ENCODE peak calls at places on chromosomes 12 and 14, in seven cellular contexts. O is SK-N-SH, P is HCT116, J is HepG2, F is H1, I is GM12878, K is K562. V is an unnamed sample.

GRCh38 chr12:12182926-12183325 is 83.9 kb downstream of the LRP6 start:
- DNase-seq in O (no peak), P (no peak), J (no peak), F (no peak), I (no peak), K (no peak), V (no peak)

GRCh38 chr12:95169368-95169767 is 47.9 kb downstream of the FGD6 start:
- DNase-seq in O (no peak), P (peak), J (peak), F (no peak), I (no peak), K (peak), V (no peak)

GRCh38 chr12:94152292-94153083 is 4.1 kb downstream of the PLXNC1 start:
- DNase-seq in O (no peak), P (no peak), J (peak), F (no peak), I (no peak), K (no peak), V (no peak)

GRCh38 chr12:3291939-3292338 is 199.1 kb upstream of the PRMT8 start:
- DNase-seq in O (no peak), P (no peak), J (no peak), F (no peak), I (no peak), K (no peak), V (no peak)

GRCh38 chr12:4111010-4111409 is 162.6 kb upstream of the CCND2 start:
- DNase-seq in O (no peak), P (no peak), J (no peak), F (no peak), I (no peak), K (no peak), V (no peak)

GRCh38 chr12:29439506-29439905 is 58.0 kb downstream of the OVCH1 start:
- DNase-seq in O (no peak), P (no peak), J (no peak), F (no peak), I (no peak), K (no peak), V (no peak)

GRCh38 chr12:25123126-25123525 is 71.8 kb downstream of the DNAI7 start:
- DNase-seq in O (no peak), P (no peak), J (no peak), F (no peak), I (no peak), K (no peak), V (no peak)

GRCh38 chr14:58919262-58919661 is 269.2 kb upstream of the DAAM1 start:
- DNase-seq in O (no peak), P (no peak), J (no peak), F (no peak), I (peak), K (no peak), V (no peak)

GRCh38 chr12:42143401-42144173 is 1.1 kb downstream of the GXYLT1 start:
- DNase-seq in O (peak), P (no peak), J (no peak), F (no peak), I (no peak), K (no peak), V (peak)

GRCh38 chr12:107109726-107110518 is 16.6 kb upstream of the CRY1 start:
- DNase-seq in O (no peak), P (no peak), J (no peak), F (no peak), I (no peak), K (peak), V (no peak)

GRCh38 chr12:123937707-123938600 is 34.7 kb downstream of the CCDC92 start:
- DNase-seq in O (no peak), P (no peak), J (no peak), F (no peak), I (no peak), K (no peak), V (no peak)

GRCh38 chr12:100031821-100032220 is 47.1 kb upstream of the ANKS1B start:
- DNase-seq in O (peak), P (no peak), J (no peak), F (no peak), I (no peak), K (no peak), V (no peak)
- TF ChIP-seq JUND in O (no peak), P (no peak), J (no peak), F (no peak), I (no peak), K (no peak), V (no peak)

DNA sequence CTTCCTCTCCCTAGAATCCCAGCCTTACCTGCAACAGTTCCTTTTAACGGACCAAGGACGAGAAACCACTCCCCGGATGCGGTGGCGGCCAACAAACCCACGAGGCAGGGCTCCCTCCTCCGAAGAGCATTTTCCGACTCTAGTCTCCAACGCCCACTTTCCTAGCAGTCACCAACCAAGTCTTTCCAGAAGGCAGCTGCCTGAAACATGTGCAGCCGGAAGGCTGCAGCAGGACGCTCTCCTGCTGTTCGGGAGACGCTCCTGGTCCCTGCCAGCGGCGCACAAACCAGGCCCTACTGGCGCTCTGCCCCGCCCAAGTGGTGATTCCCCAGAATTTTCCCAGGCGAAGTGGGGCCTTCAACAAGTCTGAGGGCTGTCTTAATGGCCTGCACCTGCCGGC is 21.1 kb upstream of the ADAM20 start:
- DNase-seq in O (no peak), P (no peak), J (no peak), F (peak), I (no peak), K (no peak), V (no peak)
- TF ChIP-seq JUND in O (no peak), P (no peak), J (no peak), F (no peak), I (no peak), K (no peak), V (no peak)

GRCh38 chr14:99732436-99733220 is 48.5 kb downstream of the CYP46A1 start:
- DNase-seq in O (no peak), P (no peak), J (no peak), F (no peak), I (no peak), K (no peak), V (no peak)

GRCh38 chr14:99735189-99736135 is 51.4 kb downstream of the CYP46A1 start:
- DNase-seq in O (no peak), P (no peak), J (no peak), F (no peak), I (no peak), K (no peak), V (no peak)

GRCh38 chr14:99733221-99733550 is 49.1 kb downstream of the CYP46A1 start:
- DNase-seq in O (no peak), P (no peak), J (no peak), F (no peak), I (no peak), K (no peak), V (no peak)

GRCh38 chr14:99734406-99735051 is 50.4 kb downstream of the CYP46A1 start:
- DNase-seq in O (no peak), P (no peak), J (no peak), F (no peak), I (no peak), K (no peak), V (peak)

GRCh38 chr14:99733551-99734405 is 49.7 kb downstream of the CYP46A1 start:
- DNase-seq in O (no peak), P (no peak), J (no peak), F (no peak), I (no peak), K (no peak), V (no peak)
- TF ChIP-seq JUND in O (no peak), P (no peak), J (no peak), F (no peak), I (no peak), K (no peak), V (no peak)

DNA sequence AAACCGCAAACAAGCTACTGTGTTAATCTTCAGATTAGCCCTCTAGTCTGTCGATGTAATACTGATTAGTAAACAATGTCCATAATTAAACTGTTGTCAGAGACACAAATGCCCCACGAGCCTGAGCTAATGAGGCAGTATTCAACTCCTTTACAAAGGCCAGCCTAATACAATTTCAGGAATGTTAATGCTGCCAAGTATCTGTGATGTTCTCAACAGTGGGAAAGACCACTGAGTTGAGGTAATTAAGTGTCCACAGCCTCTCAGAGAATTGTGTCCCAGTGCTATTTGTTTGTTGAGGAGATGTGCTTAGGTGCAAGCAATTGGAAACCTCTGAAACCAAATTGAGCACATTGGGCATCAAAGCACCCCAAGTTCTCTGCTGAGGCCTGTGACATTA is 139.4 kb upstream of the CDKN3 start:
- DNase-seq in O (no peak), P (no peak), J (no peak), F (no peak), I (no peak), K (no peak), V (no peak)
- TF ChIP-seq JUND in O (no peak), P (no peak), J (no peak), F (no peak), I (no peak), K (no peak), V (no peak)

DNA sequence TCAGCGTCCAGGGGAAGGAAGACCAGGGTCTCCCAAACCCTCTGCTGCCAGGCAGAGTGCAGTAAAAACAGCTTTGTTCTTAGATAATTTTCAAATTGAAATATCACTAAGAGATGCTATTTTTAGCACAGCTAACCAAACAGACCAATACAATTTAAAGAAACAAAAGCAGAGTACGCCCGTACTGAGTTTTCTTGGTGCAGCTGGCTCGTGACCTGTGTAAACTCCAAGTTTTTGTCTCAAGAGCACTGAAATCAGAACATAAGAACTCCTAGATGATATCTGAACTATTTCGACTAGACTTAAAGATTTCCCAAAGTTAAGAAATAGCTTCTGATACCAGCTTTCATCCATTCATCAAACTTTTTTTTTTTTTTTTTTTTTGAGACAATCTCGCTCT is 10.3 kb downstream of the ARF3 start:
- DNase-seq in O (no peak), P (no peak), J (no peak), F (no peak), I (no peak), K (no peak), V (no peak)
- TF ChIP-seq JUND in O (no peak), P (no peak), J (no peak), F (no peak), I (no peak), K (no peak), V (no peak)

V was measured in T47D.